ENCODE peak calls at places on chromosomes 6 and 20, in four cellular contexts. N, J, O and R are unnamed samples.
A peak's percentile ranks its signal among the peaks of the same experiment; 100 is the strongest.

GRCh38 chr20:48457261-48458002 is 370.4 kb downstream of the PREX1 start:
- DNase-seq in N (no peak), J (no peak), O (no peak), R (no peak)

GRCh38 chr6:170435766-170436165 is 117.3 kb downstream of the PSMB1 start:
- DNase-seq in N (no peak), J (no peak), O (no peak), R (no peak)

GRCh38 chr20:53875452-53875851 is 194.9 kb downstream of the BCAS1 start:
- DNase-seq in N (no peak), J (no peak), O (no peak), R (no peak)

GRCh38 chr20:11159728-11160127 is 485.9 kb upstream of the JAG1 start:
- DNase-seq in N (peak; percentile 40), J (peak; percentile 91), O (no peak), R (no peak)

GRCh38 chr6:32785781-32786533 is 22.6 kb upstream of the HLA-DQB2 start:
- DNase-seq in N (peak; percentile 63), J (peak; percentile 49), O (no peak), R (peak; percentile 66)

GRCh38 chr6:70547313-70547712 is 19.4 kb upstream of the SDHAF4 start:
- DNase-seq in N (peak; percentile 49), J (peak; percentile 37), O (no peak), R (no peak)

GRCh38 chr20:38665094-38665493 is 59.2 kb upstream of the SLC32A1 start:
- DNase-seq in N (peak; percentile 20), J (no peak), O (no peak), R (no peak)

GRCh38 chr6:34065470-34066283 is 80.2 kb downstream of the GRM4 start:
- DNase-seq in N (peak; percentile 48), J (no peak), O (no peak), R (no peak)

GRCh38 chr6:108331982-108332381 is 37.1 kb downstream of the AFG1L start:
- DNase-seq in N (no peak), J (no peak), O (no peak), R (no peak)

GRCh38 chr6:129454482-129454881 is 255.5 kb downstream of the ARHGAP18 start:
- DNase-seq in N (no peak), J (peak; percentile 20), O (no peak), R (no peak)

GRCh38 chr6:109340811-109341210 is 41.5 kb downstream of the CD164 start:
- DNase-seq in N (peak; percentile 40), J (no peak), O (no peak), R (no peak)

GRCh38 chr20:35985789-35986188 is 17.4 kb downstream of the CNBD2 start:
- DNase-seq in N (no peak), J (no peak), O (peak; percentile 55), R (no peak)

GRCh38 chr6:37638414-37639079 is 59.1 kb downstream of the MDGA1 start:
- DNase-seq in N (no peak), J (no peak), O (peak; percentile 82), R (no peak)

GRCh38 chr6:112951829-112952228 is 604.7 kb downstream of the RFPL4B start:
- DNase-seq in N (no peak), J (no peak), O (no peak), R (no peak)

GRCh38 chr20:8293791-8294190 is 161.7 kb downstream of the PLCB1 start:
- DNase-seq in N (peak; percentile 22), J (peak; percentile 12), O (no peak), R (no peak)

GRCh38 chr6:40912158-40912946 is 126.7 kb downstream of the UNC5CL start:
- DNase-seq in N (peak; percentile 26), J (no peak), O (no peak), R (peak; percentile 46)

GRCh38 chr20:64030371-64031134 is 5.4 kb upstream of the C20orf204 start:
- DNase-seq in N (no peak), J (no peak), O (no peak), R (peak; percentile 80)

GRCh38 chr20:41617931-41618806 is at the start of gene CHD6:
- DNase-seq in N (peak; percentile 99), J (peak; percentile 99), O (peak; percentile 99), R (peak; percentile 100)

GRCh38 chr20:58436868-58437645 is 48.0 kb downstream of the VAPB start:
- DNase-seq in N (no peak), J (no peak), O (no peak), R (no peak)

GRCh38 chr20:11712611-11713160 is 205.0 kb upstream of the BTBD3 start:
- DNase-seq in N (no peak), J (no peak), O (no peak), R (no peak)

GRCh38 chr20:43508106-43508505 is 609 bp downstream of the L3MBTL1 start:
- DNase-seq in N (no peak), J (no peak), O (no peak), R (no peak)

GRCh38 chr6:153436346-153436745 is 305.3 kb upstream of the RGS17 start:
- DNase-seq in N (no peak), J (no peak), O (no peak), R (no peak)

GRCh38 chr6:131831392-131831791 is 23.6 kb downstream of the ENPP1 start:
- DNase-seq in N (peak; percentile 39), J (peak; percentile 46), O (no peak), R (no peak)

GRCh38 chr6:628772-629171 is 28.1 kb downstream of the HUS1B start:
- DNase-seq in N (no peak), J (no peak), O (no peak), R (no peak)

GRCh38 chr6:73107016-73107415 is 118.3 kb downstream of the KHDC1L start:
- DNase-seq in N (no peak), J (no peak), O (no peak), R (no peak)

GRCh38 chr6:360791-361373 is 30.7 kb upstream of the IRF4 start:
- DNase-seq in N (no peak), J (no peak), O (no peak), R (no peak)

GRCh38 chr20:64220891-64221527 is 34.5 kb upstream of the PCMTD2 start:
- DNase-seq in N (no peak), J (no peak), O (no peak), R (peak; percentile 82)

DNA sequence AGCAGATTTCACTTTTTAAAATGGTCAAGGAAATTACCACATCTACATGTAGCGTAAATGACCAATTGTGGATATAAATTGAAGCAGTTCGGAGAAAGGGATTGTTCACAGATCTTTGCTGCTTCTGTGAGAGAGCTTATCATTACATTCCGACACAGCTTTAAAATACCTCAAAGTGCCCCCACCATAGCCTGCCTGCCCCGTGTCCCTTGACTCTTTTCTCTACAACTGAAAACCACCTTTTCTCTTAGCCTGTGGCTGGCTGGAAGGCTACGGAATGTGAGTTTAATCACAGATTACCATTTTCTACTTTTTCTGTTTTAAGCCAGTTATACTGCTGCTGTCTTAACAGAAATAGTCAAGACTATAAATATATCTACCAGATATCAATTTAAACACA is 347.2 kb upstream of the MAP3K7 start:
- DNase-seq in N (no peak), J (no peak), O (no peak), R (no peak)
- H3K4me1 ChIP-seq in N (no peaks in the 10 kb centered on the region), J (no peaks in the 10 kb centered on the region), O (no peaks in the 10 kb centered on the region), R (no peaks in the 10 kb centered on the region)

DNA sequence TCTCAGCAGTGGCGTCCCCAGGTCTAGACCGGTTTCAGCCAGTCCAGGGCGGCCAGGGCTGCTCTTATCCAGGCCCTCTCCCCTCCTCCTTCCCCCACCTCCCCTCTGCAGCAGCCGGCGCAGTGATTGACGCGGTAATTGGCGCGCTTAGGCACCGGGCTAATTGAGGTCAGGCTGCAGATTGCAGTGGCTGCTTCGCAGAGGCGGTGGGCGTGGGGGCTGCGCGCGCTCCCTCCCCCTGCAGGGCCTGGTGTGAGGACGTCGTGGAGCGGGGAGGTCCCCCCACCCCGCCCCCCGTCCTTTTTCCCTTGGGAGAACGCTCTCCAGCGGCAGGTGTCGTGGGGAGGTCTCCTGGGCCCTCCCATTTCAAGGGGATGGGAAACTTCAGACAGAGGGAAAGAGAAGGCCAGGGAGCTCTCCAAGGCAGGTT is 70.4 kb upstream of the BLCAP start:
- DNase-seq in N (no peak), J (no peak), O (no peak), R (no peak)
- H3K4me3 ChIP-seq in N (no peak overlapping the region), J (no peak overlapping the region), O (no peak overlapping the region), R (no peak overlapping the region)

GRCh38 chr6:2940851-2941250 is 30.5 kb downstream of the SERPINB6 start:
- DNase-seq in N (no peak), J (no peak), O (no peak), R (no peak)
- H3K4me1 ChIP-seq in N (no peaks in the 10 kb centered on the region), J (no peaks in the 10 kb centered on the region), O (no peaks in the 10 kb centered on the region), R (peaks cover 43% of the 10 kb centered on the region)

DNA sequence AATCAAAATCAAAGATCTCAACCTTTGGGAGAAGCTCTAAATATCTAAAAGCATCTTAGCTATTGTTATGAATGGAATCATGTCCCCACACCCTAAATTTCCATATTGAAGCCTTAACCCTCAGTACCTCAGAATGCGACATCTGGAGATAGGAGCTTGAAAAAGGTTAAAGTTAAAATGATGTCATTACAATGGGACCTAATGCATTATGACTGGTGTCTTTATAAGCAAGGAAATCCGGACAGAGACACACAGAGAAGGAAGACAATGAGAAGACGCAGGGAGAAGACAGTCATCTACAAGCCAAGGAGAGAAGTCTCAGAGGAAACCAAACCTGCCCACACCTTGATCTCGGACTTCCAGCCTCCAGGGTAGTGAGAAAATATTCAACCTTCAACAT is 46.1 kb downstream of the KIF13A start:
- DNase-seq in N (no peak), J (no peak), O (no peak), R (no peak)
- H3K4me3 ChIP-seq in N (no peak overlapping the region), J (no peak overlapping the region), O (no peak overlapping the region), R (no peak overlapping the region)

DNA sequence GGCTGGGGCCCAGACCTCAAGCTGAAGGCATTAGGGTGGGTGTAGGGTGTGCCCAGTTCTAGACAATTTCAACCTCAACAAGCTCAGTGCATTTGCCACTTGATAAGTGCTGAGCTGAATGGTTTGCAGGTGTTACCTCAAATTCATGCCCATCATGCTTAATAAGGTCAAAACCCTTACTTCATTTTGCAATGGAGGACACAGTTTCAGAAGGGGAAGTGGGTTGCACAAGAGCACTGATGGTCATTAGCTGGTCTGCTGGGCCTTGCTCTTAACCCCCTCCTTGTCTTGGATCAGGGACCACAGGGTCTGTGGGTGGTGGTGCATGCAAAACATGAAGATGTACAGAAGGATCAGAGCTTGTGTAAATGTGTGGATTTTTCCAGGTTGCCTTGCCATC is 71.0 kb upstream of the SIRPA start:
- DNase-seq in N (no peak), J (no peak), O (no peak), R (no peak)
- H3K4me1 ChIP-seq in N (peaks cover 44% of the 10 kb centered on the region), J (peaks cover 16% of the 10 kb centered on the region), O (peaks cover 29% of the 10 kb centered on the region), R (no peaks in the 10 kb centered on the region)

DNA sequence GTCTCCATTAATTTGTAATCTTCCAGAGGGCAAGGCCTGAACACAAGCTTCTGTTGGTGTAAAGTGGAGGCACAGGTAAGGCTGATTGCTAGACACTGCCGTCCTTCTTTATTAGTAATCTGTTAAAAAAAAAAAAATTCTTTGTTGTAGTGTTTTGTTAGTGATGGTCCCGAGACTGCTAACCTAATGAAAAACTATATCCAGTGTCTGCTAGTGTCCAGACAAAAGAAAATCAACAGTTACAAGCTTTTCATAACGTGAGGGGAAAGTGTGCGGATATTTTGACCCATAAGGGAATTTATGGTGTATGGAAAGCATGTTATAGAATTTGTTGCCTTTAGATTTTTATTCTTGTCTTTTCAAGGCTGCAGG is 4.2 kb upstream of the HIVEP1 start:
- DNase-seq in N (no peak), J (no peak), O (no peak), R (no peak)
- H3K4me3 ChIP-seq in N (peak overlapping the region; percentile 80), J (peak overlapping the region; percentile 83), O (peak overlapping the region; percentile 83), R (peak overlapping the region; percentile 64)

DNA sequence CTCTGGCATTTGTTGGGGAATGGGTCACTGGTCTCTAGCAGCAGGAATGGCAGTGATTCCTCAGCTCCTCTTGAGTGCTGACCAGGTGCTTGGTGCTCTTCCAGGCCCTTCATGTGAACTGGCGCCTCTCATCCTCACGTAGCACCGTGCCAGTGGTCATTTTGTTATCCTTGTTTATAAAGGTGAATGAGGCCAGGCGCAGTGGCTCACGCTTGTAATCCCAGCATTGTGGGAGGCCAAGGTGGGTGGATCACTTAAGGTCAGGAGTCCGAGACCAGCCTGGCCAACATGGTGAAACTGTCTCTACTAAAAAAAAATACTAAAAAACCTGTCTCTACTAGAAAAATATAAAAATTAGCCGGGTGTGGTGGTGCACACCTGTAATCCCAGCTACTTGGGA is 301.3 kb downstream of the QKI start:
- DNase-seq in N (no peak), J (no peak), O (no peak), R (no peak)
- H3K4me1 ChIP-seq in N (peaks cover 8% of the 10 kb centered on the region), J (no peaks in the 10 kb centered on the region), O (no peaks in the 10 kb centered on the region), R (no peaks in the 10 kb centered on the region)